ENCODE peak calls at places on chromosome 15, in five cellular contexts. W, O, J, Y and Z are unnamed samples.
A peak's percentile ranks its signal among the peaks of the same experiment; 100 is the strongest.

GRCh38 chr15:73936181-73936580 is 9.9 kb downstream of the LOXL1 start:
- DNase-seq in W (no peak), O (peak; percentile 73), J (no peak), Y (no peak), Z (no peak)

GRCh38 chr15:100106732-100107131 is 235.0 kb downstream of the ADAMTS17 start:
- DNase-seq in W (no peak), O (peak; percentile 57), J (no peak), Y (no peak), Z (no peak)

GRCh38 chr15:74786659-74787165 is 4.8 kb downstream of the CSK start:
- DNase-seq in W (no peak), O (no peak), J (no peak), Y (no peak), Z (no peak)

GRCh38 chr15:47405768-47406167 is 311.5 kb upstream of the SEMA6D start:
- DNase-seq in W (no peak), O (no peak), J (no peak), Y (no peak), Z (no peak)

GRCh38 chr15:44101944-44102343 is 93.1 kb downstream of the FRMD5 start:
- DNase-seq in W (no peak), O (no peak), J (no peak), Y (peak; percentile 36), Z (no peak)

GRCh38 chr15:93420050-93420452 is 331.0 kb upstream of the RGMA start:
- DNase-seq in W (no peak), O (no peak), J (no peak), Y (no peak), Z (no peak)

GRCh38 chr15:69809421-69809820 is 288.3 kb downstream of the TLE3 start:
- DNase-seq in W (no peak), O (no peak), J (no peak), Y (no peak), Z (no peak)

GRCh38 chr15:50262533-50262932 is 3.0 kb downstream of the HDC start:
- DNase-seq in W (no peak), O (no peak), J (no peak), Y (no peak), Z (peak; percentile 56)

GRCh38 chr15:71678191-71678590 is 132.2 kb upstream of the NR2E3 start:
- DNase-seq in W (no peak), O (no peak), J (no peak), Y (no peak), Z (no peak)

GRCh38 chr15:89142423-89142822 is 54.2 kb downstream of the ABHD2 start:
- DNase-seq in W (no peak), O (no peak), J (no peak), Y (no peak), Z (no peak)

GRCh38 chr15:43792761-43793493 is 807 bp downstream of the SERF2 start:
- DNase-seq in W (no peak), O (no peak), J (no peak), Y (no peak), Z (no peak)

GRCh38 chr15:44468713-44469385 is 41.4 kb downstream of the CTDSPL2 start:
- DNase-seq in W (no peak), O (no peak), J (no peak), Y (peak; percentile 3), Z (no peak)

GRCh38 chr15:59491062-59491461 is 53.1 kb downstream of the FAM81A start:
- DNase-seq in W (no peak), O (no peak), J (no peak), Y (no peak), Z (no peak)

GRCh38 chr15:65409284-65409631 is 13.5 kb downstream of the IGDCC4 start:
- DNase-seq in W (no peak), O (no peak), J (peak; percentile 46), Y (peak; percentile 93), Z (no peak)

GRCh38 chr15:54687628-54688027 is 509.1 kb downstream of the RSL24D1 start:
- DNase-seq in W (no peak), O (no peak), J (no peak), Y (no peak), Z (no peak)

GRCh38 chr15:94443156-94443555 is 211.8 kb downstream of the MCTP2 start:
- DNase-seq in W (no peak), O (no peak), J (no peak), Y (no peak), Z (no peak)

GRCh38 chr15:89669941-89670340 is 9.2 kb downstream of the PLIN1 start:
- DNase-seq in W (no peak), O (no peak), J (no peak), Y (no peak), Z (no peak)

GRCh38 chr15:43186003-43186353 is 775 bp downstream of the CCNDBP1 start:
- DNase-seq in W (no peak), O (no peak), J (no peak), Y (no peak), Z (no peak)

GRCh38 chr15:79602731-79603130 is 170.6 kb downstream of the MINAR1 start:
- DNase-seq in W (no peak), O (no peak), J (no peak), Y (no peak), Z (no peak)

GRCh38 chr15:37253877-37254276 is 153.5 kb upstream of the MEIS2 start:
- DNase-seq in W (no peak), O (no peak), J (no peak), Y (no peak), Z (no peak)

GRCh38 chr15:91885714-91886265 is 32.3 kb downstream of the SLCO3A1 start:
- DNase-seq in W (no peak), O (no peak), J (no peak), Y (no peak), Z (no peak)

GRCh38 chr15:91882858-91883586 is 29.5 kb downstream of the SLCO3A1 start:
- DNase-seq in W (no peak), O (no peak), J (no peak), Y (no peak), Z (no peak)

GRCh38 chr15:58434334-58434888 is 2.6 kb downstream of the LIPC start:
- DNase-seq in W (no peak), O (peak; percentile 34), J (no peak), Y (no peak), Z (no peak)

GRCh38 chr15:55279746-55280351 is 9.8 kb downstream of the RAB27A start:
- DNase-seq in W (no peak), O (no peak), J (peak; percentile 39), Y (peak; percentile 68), Z (no peak)

DNA sequence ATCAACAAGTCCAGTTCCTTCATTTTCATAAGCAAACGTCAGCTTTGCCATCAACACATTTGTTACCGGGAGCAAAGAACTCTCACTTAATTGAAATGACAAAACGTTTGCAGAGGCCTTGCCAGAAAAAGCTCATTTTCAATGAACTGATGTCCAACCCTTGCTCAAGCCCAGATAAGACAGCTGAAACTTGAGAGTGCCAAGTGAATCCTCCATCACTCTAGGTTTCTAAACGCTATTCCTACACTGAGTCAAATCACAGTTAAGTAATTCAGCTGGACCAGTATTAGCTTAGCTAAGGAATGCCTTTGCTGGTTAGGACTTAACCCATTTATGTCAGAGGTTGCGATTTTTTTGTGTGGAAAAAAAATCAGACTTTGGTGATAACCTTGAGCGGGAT is 11.5 kb downstream of the CHSY1 start:
- DNase-seq in W (no peak), O (no peak), J (no peak), Y (no peak), Z (no peak)
- TF ChIP-seq CTCF in W (no peak), O (no peak), J (no peak), Y (no peak), Z (no peak)

GRCh38 chr15:68367226-68367625 is 64.7 kb downstream of the ITGA11 start:
- DNase-seq in W (no peak), O (no peak), J (no peak), Y (no peak), Z (no peak)

GRCh38 chr15:68364660-68365035 is 67.3 kb downstream of the ITGA11 start:
- DNase-seq in W (no peak), O (no peak), J (no peak), Y (no peak), Z (no peak)

GRCh38 chr15:68365140-68365745 is 66.7 kb downstream of the ITGA11 start:
- DNase-seq in W (no peak), O (no peak), J (no peak), Y (no peak), Z (no peak)

GRCh38 chr15:68365770-68366169 is 66.2 kb downstream of the ITGA11 start:
- DNase-seq in W (no peak), O (no peak), J (no peak), Y (no peak), Z (no peak)

DNA sequence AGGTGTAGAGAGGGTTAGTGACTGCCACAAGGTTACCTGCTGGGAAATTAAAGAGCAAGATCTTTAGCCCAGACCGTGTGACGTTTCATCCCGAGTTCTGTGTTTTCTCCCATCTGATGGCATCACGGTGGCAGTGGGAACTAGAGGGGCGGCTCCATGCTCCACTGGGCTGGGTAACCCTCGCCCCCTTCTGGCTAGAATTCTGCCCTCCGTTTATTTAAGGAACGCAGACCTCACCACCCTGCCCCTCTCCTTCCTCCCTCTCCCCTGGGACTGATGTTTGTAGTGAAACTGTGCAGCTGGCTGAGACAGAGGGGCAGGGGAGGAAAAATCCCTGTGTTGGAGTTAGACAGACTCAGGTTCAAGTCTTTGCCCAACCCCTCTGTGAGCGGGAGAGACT is 65.6 kb downstream of the ITGA11 start:
- DNase-seq in W (no peak), O (no peak), J (no peak), Y (no peak), Z (no peak)
- TF ChIP-seq CTCF in W (no peak), O (no peak), J (no peak), Y (no peak), Z (peak; percentile 47)

DNA sequence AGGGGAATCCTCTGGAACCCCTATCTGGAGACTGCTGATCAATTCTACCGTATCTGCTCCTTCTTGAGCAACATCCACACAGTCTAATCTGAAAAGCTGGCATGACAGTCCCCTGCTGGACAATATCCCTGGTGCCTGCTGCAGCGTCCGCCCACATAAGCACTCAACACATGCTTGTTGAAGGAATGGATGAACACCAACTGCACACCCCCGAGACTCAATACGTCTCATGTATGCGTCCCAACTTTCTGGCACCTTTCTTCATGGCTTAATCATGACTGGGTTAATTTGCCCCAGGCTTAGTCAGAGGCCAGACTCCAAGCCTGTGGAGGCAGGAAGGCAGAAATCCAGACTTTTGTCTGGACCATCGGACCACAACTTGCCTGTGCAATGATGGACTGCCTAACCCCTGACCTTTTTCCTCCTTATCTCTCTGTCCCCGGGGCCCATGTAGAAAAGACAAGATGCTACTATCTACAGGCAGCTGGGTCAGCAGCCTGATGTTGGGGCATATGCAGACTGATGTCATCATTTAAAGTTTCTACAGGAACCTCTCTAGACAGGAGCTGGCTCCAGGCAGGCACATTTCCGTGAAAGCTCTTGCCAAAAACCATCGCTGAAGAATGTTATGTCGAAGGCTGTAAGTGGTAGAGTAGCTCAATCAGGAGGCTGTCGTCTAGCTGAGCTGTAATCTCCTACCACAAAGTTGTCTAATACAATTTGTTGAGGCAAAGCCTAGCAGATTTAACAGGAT is 114.1 kb upstream of the TPM1 start:
- DNase-seq in W (no peak), O (peak; percentile 73), J (no peak), Y (peak; percentile 64), Z (no peak)
- TF ChIP-seq CTCF in W (no peak), O (peak; percentile 43), J (no peak), Y (peak; percentile 42), Z (peak; percentile 27)

DNA sequence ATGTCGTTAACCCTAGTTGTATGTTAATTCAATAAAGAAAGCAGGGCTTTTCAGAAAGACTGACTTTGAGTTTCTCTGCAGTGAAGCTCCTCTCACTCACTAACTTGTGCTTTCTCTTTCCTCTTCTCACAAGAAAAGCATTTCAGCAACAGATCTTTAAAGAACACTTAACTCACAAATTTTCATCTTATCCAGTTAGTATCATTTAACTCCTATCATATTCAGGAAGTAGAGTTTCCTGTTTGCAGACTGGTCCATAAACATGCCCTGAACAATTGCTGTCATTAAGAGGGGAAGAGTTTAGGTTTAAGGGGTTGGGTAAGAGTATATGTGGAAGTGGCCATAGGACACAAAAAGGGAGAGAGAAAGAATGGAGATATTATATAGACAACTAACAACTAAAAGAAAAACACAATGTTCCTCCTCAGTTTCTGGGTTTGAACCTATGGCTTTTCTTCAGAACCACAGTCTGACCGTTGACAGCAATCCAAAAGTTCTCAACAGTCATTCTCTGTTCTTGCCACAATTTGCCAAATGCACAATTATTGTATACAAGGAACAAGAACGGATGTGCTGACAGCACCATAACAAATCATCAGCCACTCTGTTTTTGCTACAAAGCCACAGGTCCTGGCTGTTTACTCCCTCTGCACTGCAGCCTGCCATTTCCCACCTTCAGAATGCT is 63.9 kb downstream of the CHAC1 start:
- DNase-seq in W (no peak), O (no peak), J (no peak), Y (no peak), Z (no peak)
- TF ChIP-seq CTCF in W (no peak), O (no peak), J (no peak), Y (no peak), Z (no peak)